ENCODE peak calls at places on chromosomes 16 and 17, in six cellular contexts. M is transverse colon, G is Panc1, E is RWPE2, W is upper lobe of right lung, N is cardiac muscle cell. P is an unnamed sample. For H3K4me1, the result is how much of the 10 kb centered on the place peaks cover.

GRCh38 chr16:53872248-53873221 is 168.6 kb downstream of the FTO start:
- DNase-seq in M (no peak), G (no peak), E (no peak), W (no peak), N (no peak), P (no peak)

GRCh38 chr17:82956146-82956725 is 116.4 kb upstream of the ZNF750 start:
- DNase-seq in M (no peak), G (no peak), E (no peak), W (peak), N (no peak), P (peak)

GRCh38 chr17:42290577-42290976 is 2.3 kb downstream of the STAT5A start:
- DNase-seq in M (no peak), G (no peak), E (peak), W (peak), N (no peak), P (no peak)

GRCh38 chr17:63434951-63435571 is 11.0 kb downstream of the CYB561 start:
- DNase-seq in M (peak), G (no peak), E (peak), W (peak), N (no peak), P (peak)

GRCh38 chr17:3690094-3690715 is 5.8 kb downstream of the P2RX5 start:
- DNase-seq in M (no peak), G (no peak), E (no peak), W (no peak), N (no peak), P (no peak)

GRCh38 chr16:27951752-27952151 is 111.8 kb downstream of the GSG1L start:
- DNase-seq in M (no peak), G (no peak), E (no peak), W (no peak), N (no peak), P (no peak)

GRCh38 chr17:57379237-57380054 is 123.1 kb downstream of the MSI2 start:
- DNase-seq in M (no peak), G (no peak), E (no peak), W (no peak), N (peak), P (no peak)

GRCh38 chr17:27471321-27472269 is 15.3 kb downstream of the KSR1 start:
- DNase-seq in M (peak), G (no peak), E (no peak), W (peak), N (no peak), P (peak)

GRCh38 chr16:53991181-53992056 is 287.5 kb downstream of the FTO start:
- DNase-seq in M (no peak), G (no peak), E (no peak), W (peak), N (no peak), P (peak)

GRCh38 chr16:87757841-87758426 is 7.9 kb downstream of the KLHDC4 start:
- DNase-seq in M (no peak), G (no peak), E (no peak), W (no peak), N (no peak), P (no peak)

GRCh38 chr17:3691539-3692166 is 4.3 kb downstream of the P2RX5 start:
- DNase-seq in M (no peak), G (no peak), E (no peak), W (no peak), N (no peak), P (no peak)

GRCh38 chr17:13931752-13932477 is 137.4 kb upstream of the COX10 start:
- DNase-seq in M (peak), G (no peak), E (no peak), W (peak), N (no peak), P (no peak)

GRCh38 chr16:85398050-85398451 is 215.1 kb upstream of the GSE1 start:
- DNase-seq in M (no peak), G (no peak), E (peak), W (peak), N (no peak), P (no peak)

GRCh38 chr17:68437979-68438877 is 19.1 kb downstream of the WIPI1 start:
- DNase-seq in M (peak), G (no peak), E (no peak), W (no peak), N (peak), P (peak)

GRCh38 chr16:57878586-57878985 is 76.3 kb upstream of the KIFC3 start:
- DNase-seq in M (no peak), G (no peak), E (no peak), W (no peak), N (no peak), P (no peak)

GRCh38 chr17:16066125-16066524 is 66.5 kb downstream of the TTC19 start:
- DNase-seq in M (no peak), G (no peak), E (no peak), W (no peak), N (no peak), P (no peak)

GRCh38 chr17:42361781-42362186 is 26.5 kb downstream of the STAT3 start:
- DNase-seq in M (peak), G (no peak), E (no peak), W (no peak), N (no peak), P (peak)

GRCh38 chr17:64024781-64025731 is 4.6 kb upstream of the ICAM2 start:
- DNase-seq in M (no peak), G (no peak), E (no peak), W (no peak), N (peak), P (no peak)

GRCh38 chr16:25135239-25135878 is 23.8 kb downstream of the LCMT1 start:
- DNase-seq in M (peak), G (no peak), E (no peak), W (no peak), N (no peak), P (no peak)

GRCh38 chr16:29656688-29657523 is 6.1 kb upstream of the SPN start:
- DNase-seq in M (no peak), G (no peak), E (no peak), W (no peak), N (no peak), P (no peak)

GRCh38 chr16:84349852-84350565 is 18.3 kb upstream of the ATP2C2 start:
- DNase-seq in M (peak), G (no peak), E (no peak), W (peak), N (no peak), P (no peak)

GRCh38 chr17:33113281-33114010 is 121.8 kb downstream of the SPACA3 start:
- DNase-seq in M (no peak), G (no peak), E (no peak), W (no peak), N (no peak), P (no peak)

GRCh38 chr16:60206511-60206910 is 1472.4 kb upstream of the GOT2 start:
- DNase-seq in M (no peak), G (no peak), E (no peak), W (no peak), N (no peak), P (no peak)

GRCh38 chr16:58011652-58012051 is 10.4 kb downstream of the USB1 start:
- DNase-seq in M (no peak), G (no peak), E (no peak), W (no peak), N (no peak), P (peak)

GRCh38 chr16:64957246-64957645 is 164.6 kb downstream of the CDH11 start:
- DNase-seq in M (no peak), G (no peak), E (no peak), W (no peak), N (no peak), P (no peak)

GRCh38 chr16:3485097-3485470 is 10.2 kb downstream of the C16orf90 start:
- DNase-seq in M (no peak), G (no peak), E (no peak), W (no peak), N (no peak), P (no peak)

GRCh38 chr16:27801259-27801945 is 251.5 kb downstream of the KATNIP start:
- DNase-seq in M (no peak), G (no peak), E (no peak), W (no peak), N (no peak), P (no peak)

GRCh38 chr17:39661044-39661406 is 4.1 kb upstream of the TCAP start:
- DNase-seq in M (no peak), G (no peak), E (no peak), W (no peak), N (no peak), P (no peak)

GRCh38 chr17:36213695-36214094 is 2.8 kb downstream of the CCL4L2 start:
- DNase-seq in M (no peak), G (no peak), E (no peak), W (no peak), N (no peak), P (no peak)

GRCh38 chr17:41417576-41418015 is 6.8 kb downstream of the KRT37 start:
- DNase-seq in M (no peak), G (no peak), E (no peak), W (no peak), N (peak), P (no peak)

GRCh38 chr16:88317619-88317977 is 65.2 kb upstream of the ZNF469 start:
- DNase-seq in M (no peak), G (no peak), E (no peak), W (no peak), N (no peak), P (no peak)

GRCh38 chr16:30368792-30369090 is 1.6 kb downstream of the TBC1D10B start:
- DNase-seq in M (no peak), G (no peak), E (no peak), W (no peak), N (no peak), P (no peak)

GRCh38 chr16:49881890-49882289 is 26.0 kb upstream of the ZNF423 start:
- DNase-seq in M (no peak), G (no peak), E (no peak), W (no peak), N (no peak), P (no peak)

GRCh38 chr16:49874613-49875237 is 18.8 kb upstream of the ZNF423 start:
- DNase-seq in M (peak), G (no peak), E (no peak), W (no peak), N (no peak), P (no peak)

GRCh38 chr16:49875812-49876715 is 20.2 kb upstream of the ZNF423 start:
- DNase-seq in M (no peak), G (no peak), E (no peak), W (no peak), N (no peak), P (no peak)

DNA sequence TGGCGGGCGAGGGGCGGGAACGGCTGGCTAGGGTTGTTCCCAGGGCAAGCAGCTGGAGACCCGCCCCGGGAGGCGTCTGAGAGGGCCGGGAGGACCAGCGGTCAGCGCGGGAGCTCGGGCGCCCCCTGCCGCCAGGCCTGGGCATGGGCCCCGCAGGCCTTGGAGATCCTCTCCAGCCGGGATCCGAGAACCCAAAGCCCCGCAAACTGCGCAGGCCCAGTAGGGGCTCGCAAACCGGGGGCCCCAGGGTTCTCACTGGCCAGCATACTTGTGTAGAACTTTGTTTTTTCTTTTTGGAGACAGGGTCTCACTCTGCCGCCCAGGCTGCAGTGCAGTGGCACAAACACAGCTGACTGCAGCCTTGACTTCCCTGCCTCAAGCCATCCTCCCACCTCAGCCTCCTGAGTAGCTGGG is 20.8 kb upstream of the ZNF423 start:
- DNase-seq in M (peak), G (no peak), E (no peak), W (peak), N (peak), P (peak)
- TF ChIP-seq CTCF in M (peak), G (peak), E (peak), W (peak), N (peak), P (peak)

DNA sequence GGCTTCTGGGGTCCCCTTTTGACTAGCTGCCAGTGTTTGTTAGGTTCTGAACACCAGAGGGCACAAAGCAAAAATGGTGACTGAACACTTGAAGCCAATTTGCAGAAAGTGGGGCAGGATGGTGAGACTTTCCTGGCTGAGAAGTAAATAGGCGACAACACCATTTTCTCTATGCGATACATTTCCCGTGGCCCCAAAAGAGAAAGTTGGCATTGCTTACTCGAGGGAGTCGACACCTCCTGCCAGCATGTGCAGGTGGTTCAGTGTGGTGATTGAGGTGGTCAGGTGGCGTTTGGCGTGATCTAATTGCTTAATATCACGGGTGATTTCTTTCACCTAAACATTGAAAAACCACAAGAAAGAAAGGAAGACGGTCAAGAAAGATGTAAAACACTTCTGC is 59.0 kb downstream of the VPS53 start:
- DNase-seq in M (no peak), G (no peak), E (no peak), W (no peak), N (no peak), P (no peak)
- H3K27ac ChIP-seq in M (no peak), G (no peak), E (no peak), W (no peak), N (no peak), P (no peak)

GRCh38 chr17:75685508-75685907 is 18.4 kb downstream of the SAP30BP start:
- DNase-seq in M (no peak), G (no peak), E (no peak), W (no peak), N (no peak), P (no peak)

GRCh38 chr17:75688209-75688771 is 21.2 kb downstream of the SAP30BP start:
- DNase-seq in M (no peak), G (no peak), E (no peak), W (peak), N (no peak), P (no peak)

GRCh38 chr17:75691371-75692290 is 24.5 kb downstream of the SAP30BP start:
- DNase-seq in M (no peak), G (no peak), E (no peak), W (no peak), N (no peak), P (peak)

GRCh38 chr17:75692976-75693375 is 25.8 kb downstream of the SAP30BP start:
- DNase-seq in M (no peak), G (no peak), E (no peak), W (no peak), N (no peak), P (no peak)

DNA sequence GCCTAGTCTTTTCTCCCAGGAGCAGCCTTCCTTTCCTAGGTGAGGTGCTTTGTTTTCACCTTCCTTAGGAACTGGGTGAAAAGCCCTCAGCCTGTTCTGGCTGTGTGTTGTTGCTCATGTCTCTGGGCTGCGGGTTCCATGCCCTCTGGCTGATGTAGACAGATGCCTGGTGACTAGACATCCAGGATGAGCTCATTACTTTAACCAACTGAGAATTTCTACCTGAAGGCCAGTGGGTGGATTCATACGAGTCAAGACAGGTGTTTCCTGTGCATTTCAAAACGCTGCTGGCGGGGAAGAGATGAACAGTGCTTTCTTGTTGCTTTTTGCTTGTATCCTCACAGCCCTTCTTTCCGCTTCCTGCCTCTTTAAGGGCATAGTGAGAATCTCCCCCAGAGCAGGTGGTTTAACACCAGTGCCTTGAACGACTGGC is 22.3 kb downstream of the SAP30BP start:
- DNase-seq in M (no peak), G (no peak), E (peak), W (no peak), N (no peak), P (peak)
- H3K4me1 ChIP-seq in M (half or more), G (under half), E (half or more), W (half or more), N (under half), P (under half)

DNA sequence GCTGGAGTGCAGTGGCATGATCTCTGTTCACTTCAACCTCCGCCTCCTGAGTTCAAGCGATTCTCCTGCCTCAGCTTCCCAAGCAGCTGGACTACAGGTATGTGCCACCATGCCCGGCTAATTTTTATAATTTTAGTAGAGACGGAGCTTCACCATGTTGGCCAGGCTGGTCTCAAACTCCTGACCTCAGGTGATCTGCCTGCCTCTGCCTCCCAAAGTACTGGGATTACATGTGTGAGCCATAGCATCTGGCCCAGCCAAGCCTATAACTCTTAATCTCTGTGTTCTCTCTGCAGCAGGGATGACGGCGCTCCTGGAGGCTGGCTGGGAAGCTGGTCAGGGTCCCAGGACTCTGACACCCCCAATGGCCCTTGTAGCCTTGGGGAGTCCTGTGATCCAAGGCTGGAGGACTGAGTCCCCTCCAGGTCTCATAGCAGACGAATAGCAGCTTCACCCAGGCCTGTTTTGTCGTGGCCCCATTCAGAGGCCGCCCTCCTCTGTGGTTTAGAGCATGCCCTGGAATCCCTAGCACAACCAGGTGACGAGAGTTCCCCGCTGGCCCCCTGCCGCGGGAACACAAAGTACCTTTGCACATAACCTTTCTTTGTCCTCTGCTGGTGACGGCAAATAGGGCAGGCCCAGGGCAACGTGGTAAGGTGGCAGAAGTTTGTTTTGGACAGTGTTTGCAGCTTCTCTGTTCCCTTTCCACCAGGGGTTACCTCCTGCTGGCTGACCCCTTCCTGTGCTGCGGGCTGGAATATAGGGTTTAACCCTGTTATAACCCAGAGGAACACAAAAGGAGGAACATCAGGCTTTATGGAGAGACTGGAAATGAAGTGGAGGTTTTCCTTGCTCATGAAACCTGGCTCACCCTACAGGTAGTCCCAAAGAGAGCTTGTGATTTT is 43.0 kb upstream of the TOB1 start:
- DNase-seq in M (no peak), G (no peak), E (no peak), W (peak), N (peak), P (peak)
- TF ChIP-seq CTCF in M (peak), G (no peak), E (no peak), W (no peak), N (no peak), P (peak)

GRCh38 chr16:66137853-66138252 is 228.6 kb upstream of the CDH5 start:
- DNase-seq in M (no peak), G (no peak), E (no peak), W (no peak), N (no peak), P (no peak)

GRCh38 chr16:66133641-66134402 is 232.7 kb upstream of the CDH5 start:
- DNase-seq in M (no peak), G (no peak), E (no peak), W (no peak), N (no peak), P (no peak)

GRCh38 chr16:66135838-66136237 is 230.7 kb upstream of the CDH5 start:
- DNase-seq in M (no peak), G (no peak), E (no peak), W (no peak), N (no peak), P (no peak)

GRCh38 chr16:66135376-66135775 is 231.1 kb upstream of the CDH5 start:
- DNase-seq in M (peak), G (no peak), E (no peak), W (no peak), N (peak), P (no peak)

GRCh38 chr16:66134875-66135274 is 231.6 kb upstream of the CDH5 start:
- DNase-seq in M (no peak), G (no peak), E (no peak), W (no peak), N (no peak), P (no peak)
- H3K27ac ChIP-seq in M (no peak), G (no peak), E (no peak), W (peak), N (no peak), P (no peak)

P was measured in Peyer's patch.